ENCODE peak calls at places on chromosomes 1 and 21, in four cellular contexts. G is astrocyte of the cerebellum, F is fibroblast of the aortic adventitia, I is mesothelial cell of epicardium. U is an unnamed sample.

GRCh38 chr21:45461369-45461750 is 56.4 kb downstream of the COL18A1 start:
- DNase-seq in G (no peak), F (no peak), I (no peak), U (no peak)

GRCh38 chr1:83692524-83693336 is 306.2 kb downstream of the TTLL7 start:
- DNase-seq in G (no peak), F (no peak), I (no peak), U (no peak)

GRCh38 chr1:88462481-88463261 is 221.4 kb upstream of the PKN2 start:
- DNase-seq in G (no peak), F (peak; percentile 11), I (peak; percentile 59), U (no peak)

GRCh38 chr1:114009393-114009792 is 30.1 kb downstream of the OLFML3 start:
- DNase-seq in G (peak; percentile 72), F (peak; percentile 36), I (no peak), U (no peak)

GRCh38 chr1:247357781-247358211 is 26.1 kb upstream of the ZNF496 start:
- DNase-seq in G (no peak), F (peak; percentile 57), I (no peak), U (no peak)

GRCh38 chr1:183273300-183273699 is 87.2 kb downstream of the LAMC2 start:
- DNase-seq in G (no peak), F (peak; percentile 78), I (no peak), U (no peak)

GRCh38 chr1:231053493-231054162 is 13.6 kb upstream of the FAM89A start:
- DNase-seq in G (peak; percentile 94), F (peak; percentile 92), I (no peak), U (no peak)

GRCh38 chr1:95435611-95436010 is 201.6 kb downstream of the RWDD3 start:
- DNase-seq in G (no peak), F (no peak), I (no peak), U (no peak)

GRCh38 chr1:109981128-109981379 is 3.5 kb upstream of the AHCYL1 start:
- DNase-seq in G (no peak), F (no peak), I (no peak), U (no peak)

GRCh38 chr1:109979489-109980091 is 5.0 kb upstream of the AHCYL1 start:
- DNase-seq in G (no peak), F (peak; percentile 84), I (no peak), U (no peak)

GRCh38 chr1:109978761-109979488 is 5.6 kb upstream of the AHCYL1 start:
- DNase-seq in G (no peak), F (no peak), I (no peak), U (no peak)

GRCh38 chr1:109977657-109978378 is 6.7 kb upstream of the AHCYL1 start:
- DNase-seq in G (no peak), F (peak; percentile 41), I (no peak), U (no peak)

GRCh38 chr1:109980324-109981127 is 4.0 kb upstream of the AHCYL1 start:
- DNase-seq in G (no peak), F (no peak), I (no peak), U (no peak)
- TF ChIP-seq CTCF in G (peak; percentile 59), F (peak; percentile 34), I (no peak), U (no peak)

GRCh38 chr1:101520302-101520701 is 283.5 kb downstream of the S1PR1 start:
- DNase-seq in G (peak; percentile 13), F (peak; percentile 58), I (no peak), U (no peak)
- TF ChIP-seq CTCF in G (peak; percentile 82), F (peak; percentile 81), I (peak; percentile 56), U (peak; percentile 75)

GRCh38 chr1:153265457-153265856 is 6.0 kb downstream of the LORICRIN start:
- DNase-seq in G (no peak), F (no peak), I (no peak), U (no peak)
- TF ChIP-seq CTCF in G (no peak), F (no peak), I (peak; percentile 54), U (no peak)

GRCh38 chr1:7960867-7961198 is 678 bp upstream of the PARK7 start:
- DNase-seq in G (no peak), F (no peak), I (no peak), U (no peak)

GRCh38 chr1:7960165-7960564 is 1.3 kb upstream of the PARK7 start:
- DNase-seq in G (no peak), F (no peak), I (no peak), U (no peak)

GRCh38 chr1:7961199-7962010 is at the start of gene PARK7:
- DNase-seq in G (peak; percentile 97), F (peak; percentile 98), I (peak; percentile 100), U (peak; percentile 100)

GRCh38 chr1:7962636-7963377 is 1.3 kb downstream of the PARK7 start:
- DNase-seq in G (no peak), F (no peak), I (no peak), U (no peak)

DNA sequence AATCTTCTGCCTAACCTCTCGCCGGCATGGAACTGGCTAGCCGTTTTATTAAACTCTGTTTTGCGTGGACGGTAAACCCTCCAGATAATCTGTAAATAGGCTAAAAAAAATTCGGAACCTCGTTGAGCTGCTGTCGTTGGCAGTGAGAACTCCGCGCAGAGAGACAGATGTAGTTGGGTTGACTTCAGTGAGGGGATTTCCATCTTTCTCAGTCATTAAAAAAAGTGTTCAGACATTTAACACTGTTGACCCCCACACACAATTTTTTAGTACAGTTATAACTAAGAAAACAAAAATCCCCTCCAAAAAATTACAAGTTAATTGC is 462 bp downstream of the PARK7 start:
- DNase-seq in G (no peak), F (no peak), I (no peak), U (no peak)
- TF ChIP-seq CTCF in G (no peak), F (no peak), I (no peak), U (no peak)

DNA sequence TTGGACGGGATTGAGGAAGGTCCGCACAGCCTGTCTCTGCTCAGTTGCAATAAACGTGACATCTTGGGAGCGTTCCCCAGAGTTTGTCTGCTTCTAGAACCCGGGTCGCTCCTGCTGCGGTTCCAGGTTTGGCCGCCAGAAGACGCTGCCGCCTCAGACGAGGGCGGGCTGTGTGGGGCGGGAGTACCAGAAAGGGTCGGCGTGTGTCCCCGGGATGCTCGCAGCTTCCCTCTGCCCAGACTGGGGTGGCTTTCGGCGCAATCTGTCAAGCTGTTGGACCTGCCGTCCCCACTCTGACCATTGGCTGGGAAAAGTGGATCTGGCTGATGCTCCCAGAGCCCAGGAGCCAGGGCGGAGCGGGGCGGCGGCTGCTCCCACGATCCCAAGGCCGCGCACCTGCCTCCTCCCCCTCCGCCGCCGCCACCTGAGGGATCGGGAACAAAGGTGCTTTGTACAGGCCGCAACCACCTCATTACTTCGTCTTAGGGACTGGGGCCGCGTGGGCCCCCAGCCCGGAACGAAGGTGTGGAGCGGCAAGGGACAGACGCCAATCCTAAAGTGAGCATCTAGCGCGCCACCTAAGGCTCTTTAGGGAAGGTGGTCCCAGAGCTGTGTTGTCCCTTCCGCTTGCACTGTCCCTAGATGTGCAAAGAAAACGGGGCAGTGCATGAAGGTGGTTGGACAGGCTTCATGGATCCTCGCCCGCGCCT is 683 bp upstream of the EFNA4 start:
- DNase-seq in G (no peak), F (no peak), I (peak; percentile 89), U (peak; percentile 53)
- TF ChIP-seq CTCF in G (peak; percentile 68), F (peak; percentile 77), I (peak; percentile 91), U (peak; percentile 72)

GRCh38 chr1:240169188-240169587 is 77.5 kb downstream of the FMN2 start:
- DNase-seq in G (peak; percentile 22), F (peak; percentile 49), I (no peak), U (no peak)
- TF ChIP-seq CTCF in G (peak; percentile 48), F (peak; percentile 41), I (no peak), U (no peak)

U was measured in natural killer cell.